ENCODE peak calls at places on chromosomes 7 and 10, in eight cellular contexts. B is endothelial cell of umbilical vein, R is HCT116, T is IMR-90, U is body of pancreas, S is spleen, O is HepG2, A is H1. V is an unnamed sample.

GRCh38 chr10:73759512-73760115 is 15.4 kb downstream of the SEC24C start:
- DNase-seq in B (no peak), R (no peak), T (no peak), U (peak), S (peak), O (no peak), A (no peak), V (no peak)

GRCh38 chr7:75772081-75773077 is at the start of gene CCL26:
- DNase-seq in B (no peak), R (no peak), T (peak), U (peak), S (no peak), O (peak), A (no peak), V (no peak)

GRCh38 chr10:90871279-90871760 is 454 bp upstream of the RPP30 start:
- DNase-seq in B (peak), R (no peak), T (peak), U (peak), S (no peak), O (peak), A (no peak), V (no peak)

GRCh38 chr7:124275411-124275810 is 242.5 kb upstream of the TMEM229A start:
- DNase-seq in B (no peak), R (no peak), T (peak), U (no peak), S (no peak), O (no peak), A (no peak), V (no peak)

GRCh38 chr7:156725074-156725473 is 84.5 kb downstream of the RNF32 start:
- DNase-seq in B (no peak), R (no peak), T (peak), U (no peak), S (no peak), O (no peak), A (no peak), V (no peak)

GRCh38 chr7:152000191-152000590 is 25.3 kb upstream of the GALNT11 start:
- DNase-seq in B (no peak), R (no peak), T (no peak), U (no peak), S (no peak), O (no peak), A (no peak), V (no peak)

GRCh38 chr10:43249151-43249961 is 17.5 kb downstream of the RASGEF1A start:
- DNase-seq in B (no peak), R (no peak), T (no peak), U (no peak), S (peak), O (no peak), A (no peak), V (no peak)

GRCh38 chr10:58335306-58336005 is 650 bp downstream of the UBE2D1 start:
- DNase-seq in B (peak), R (peak), T (peak), U (peak), S (no peak), O (peak), A (no peak), V (peak)

GRCh38 chr7:5428470-5429252 is 5.0 kb upstream of the TNRC18 start:
- DNase-seq in B (peak), R (no peak), T (peak), U (peak), S (peak), O (peak), A (no peak), V (no peak)

GRCh38 chr10:80132299-80133139 is at the start of gene PLAC9:
- DNase-seq in B (no peak), R (no peak), T (peak), U (peak), S (no peak), O (no peak), A (no peak), V (no peak)

GRCh38 chr10:18976681-18977251 is 71.8 kb upstream of the MALRD1 start:
- DNase-seq in B (no peak), R (no peak), T (no peak), U (no peak), S (no peak), O (no peak), A (no peak), V (no peak)

GRCh38 chr7:33868151-33868550 is 37.2 kb upstream of the BMPER start:
- DNase-seq in B (no peak), R (no peak), T (peak), U (no peak), S (no peak), O (no peak), A (no peak), V (no peak)

GRCh38 chr7:47737606-47738005 is 155.7 kb upstream of the TNS3 start:
- DNase-seq in B (no peak), R (no peak), T (no peak), U (no peak), S (no peak), O (no peak), A (no peak), V (no peak)

GRCh38 chr10:125773702-125774101 is 1.9 kb downstream of the MMP21 start:
- DNase-seq in B (no peak), R (no peak), T (no peak), U (no peak), S (no peak), O (no peak), A (no peak), V (no peak)

GRCh38 chr10:119441151-119441821 is 101.2 kb downstream of the RGS10 start:
- DNase-seq in B (peak), R (no peak), T (peak), U (no peak), S (no peak), O (no peak), A (no peak), V (no peak)

GRCh38 chr10:114703377-114704125 is 45.5 kb upstream of the ABLIM1 start:
- DNase-seq in B (peak), R (no peak), T (peak), U (no peak), S (no peak), O (peak), A (no peak), V (no peak)

GRCh38 chr7:106165328-106165727 is 53.2 kb upstream of the SYPL1 start:
- DNase-seq in B (no peak), R (no peak), T (peak), U (no peak), S (no peak), O (no peak), A (no peak), V (no peak)

GRCh38 chr7:90677742-90678439 is 81.8 kb downstream of the CDK14 start:
- DNase-seq in B (no peak), R (no peak), T (peak), U (no peak), S (no peak), O (no peak), A (no peak), V (no peak)

GRCh38 chr7:44634187-44634838 is 27.9 kb downstream of the OGDH start:
- DNase-seq in B (peak), R (no peak), T (peak), U (peak), S (no peak), O (peak), A (no peak), V (no peak)

GRCh38 chr7:44636041-44636580 is 29.7 kb downstream of the OGDH start:
- DNase-seq in B (no peak), R (no peak), T (no peak), U (peak), S (no peak), O (no peak), A (no peak), V (no peak)

GRCh38 chr7:44636926-44637325 is 30.5 kb downstream of the OGDH start:
- DNase-seq in B (no peak), R (no peak), T (no peak), U (no peak), S (no peak), O (no peak), A (no peak), V (no peak)

GRCh38 chr7:44633254-44634186 is 27.1 kb downstream of the OGDH start:
- DNase-seq in B (peak), R (no peak), T (peak), U (peak), S (no peak), O (no peak), A (no peak), V (peak)

GRCh38 chr7:44634839-44635591 is 28.6 kb downstream of the OGDH start:
- DNase-seq in B (peak), R (no peak), T (no peak), U (peak), S (no peak), O (no peak), A (no peak), V (no peak)
- TF ChIP-seq POLR2A in B (no peak), R (no peak), T (no peak), U (no peak), S (no peak), O (no peak), A (no peak), V (no peak)

DNA sequence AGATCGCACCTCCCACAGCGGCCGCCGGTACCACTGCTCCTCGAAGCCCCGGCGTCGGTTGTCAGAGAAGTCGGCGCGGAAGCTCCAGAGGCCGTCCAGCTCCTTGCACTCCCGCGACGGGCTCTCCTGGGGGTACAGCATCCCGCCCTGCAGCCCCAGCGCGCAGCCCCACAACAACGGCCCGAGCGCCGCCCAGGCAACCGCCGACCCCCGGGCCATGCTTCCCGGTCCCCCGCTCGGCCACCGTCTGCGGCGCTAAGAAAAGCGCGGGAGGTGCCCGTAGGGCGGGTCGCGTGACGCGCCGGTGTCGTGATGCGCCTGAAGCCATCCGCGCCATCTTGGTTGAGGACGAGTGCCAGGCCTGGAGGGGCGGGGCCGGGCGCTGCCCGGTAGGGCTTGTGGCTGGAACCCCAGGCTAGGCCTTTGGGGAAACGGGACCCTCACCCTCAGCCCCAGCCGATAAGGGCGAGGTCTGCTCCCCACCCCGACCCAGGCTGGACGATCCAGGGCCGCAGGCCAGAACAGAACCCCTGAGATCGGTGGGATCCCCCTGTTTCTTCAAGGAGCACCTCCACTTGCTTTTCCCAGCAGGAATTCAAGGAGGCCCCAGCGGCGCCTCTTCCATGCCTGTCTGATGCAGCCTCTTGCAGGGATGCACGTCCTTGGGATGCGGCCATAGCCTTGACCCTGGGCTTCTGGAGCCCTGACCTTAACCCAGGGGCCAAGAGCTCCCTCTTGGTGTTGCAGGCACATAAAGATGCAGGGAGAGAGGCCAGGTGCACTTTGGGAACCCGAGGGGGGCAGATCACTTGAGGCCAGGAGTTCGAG is at the start of gene GUSB:
- DNase-seq in B (peak), R (peak), T (peak), U (peak), S (peak), O (peak), A (peak), V (peak)
- TF ChIP-seq POLR2A in B (peak), R (peak), T (no peak), U (peak), S (no peak), O (peak), A (peak), V (peak)

DNA sequence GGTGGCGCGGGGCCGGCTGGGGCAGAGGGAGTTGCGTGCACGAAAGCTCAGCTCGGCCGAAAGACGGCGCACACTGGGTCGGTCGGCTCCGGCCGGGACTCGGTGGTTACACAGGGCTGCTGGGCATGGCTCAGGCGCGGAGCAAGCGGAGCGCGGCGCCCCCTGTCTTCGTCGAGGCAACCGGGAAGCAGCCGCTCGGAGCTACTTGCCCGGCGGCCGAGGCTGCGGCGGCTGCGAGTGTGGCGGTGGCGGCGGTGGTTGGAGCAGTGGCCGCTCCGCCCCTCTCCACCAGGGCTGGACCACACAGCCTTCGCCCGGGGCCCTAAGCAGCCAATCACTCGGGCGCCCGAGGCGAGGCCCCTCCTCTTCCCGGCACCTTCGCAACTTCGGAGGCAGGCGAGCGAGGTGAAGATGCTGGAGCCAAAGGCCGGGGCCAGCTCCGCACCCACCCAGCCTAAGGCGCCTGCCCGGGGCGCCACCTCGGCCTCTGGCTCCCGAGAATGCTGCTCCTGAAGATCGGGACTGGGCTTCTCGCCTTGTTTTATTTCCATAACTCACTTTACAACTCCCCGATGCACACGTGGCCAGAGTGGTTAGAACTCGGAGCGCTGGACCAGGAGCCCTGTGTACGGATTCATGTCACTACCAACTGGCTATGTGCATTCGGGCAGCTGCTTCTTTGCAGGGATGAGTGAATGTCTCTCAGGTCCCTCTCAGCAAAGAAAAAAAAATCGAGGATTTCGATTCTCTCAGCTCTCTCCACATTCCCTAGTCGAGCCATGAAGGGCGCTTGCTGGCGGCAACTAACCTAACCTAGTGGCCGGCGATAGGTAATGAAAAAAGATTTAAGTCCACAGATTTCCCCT is at the start of gene TLL2:
- DNase-seq in B (peak), R (peak), T (peak), U (peak), S (peak), O (peak), A (peak), V (peak)
- TF ChIP-seq POLR2A in B (no peak), R (no peak), T (no peak), U (peak), S (no peak), O (no peak), A (no peak), V (no peak)

GRCh38 chr7:81062747-81063146 is 143.9 kb upstream of the SEMA3C start:
- DNase-seq in B (no peak), R (no peak), T (no peak), U (peak), S (no peak), O (no peak), A (no peak), V (no peak)
- TF ChIP-seq POLR2A in B (no peak), R (no peak), T (no peak), U (no peak), S (no peak), O (no peak), A (no peak), V (no peak)